ENCODE peak calls at places on chromosomes 6 and 20, in five cellular contexts. A is cardiac fibroblast; B is astrocyte of the spinal cord; N is lower lobe of right lung; X is CD8-positive, alpha-beta T cell. V is an unnamed sample.
A peak's percentile ranks its signal among the peaks of the same experiment; 100 is the strongest.

GRCh38 chr6:130409394-130410095 is 43.7 kb downstream of the TMEM200A start:
- DNase-seq in A (peak; percentile 51), X (no peak), B (no peak), N (no peak), V (no peak)

GRCh38 chr20:23928788-23929187 is 49.2 kb upstream of the CST5 start:
- DNase-seq in N (no peak), X (peak; percentile 66), A (no peak), B (no peak), V (no peak)

GRCh38 chr20:3080939-3081388 is 3.6 kb downstream of the AVP start:
- DNase-seq in X (no peak), A (peak; percentile 73), N (no peak), B (no peak), V (no peak)

GRCh38 chr6:168683621-168684020 is 242.6 kb downstream of the SMOC2 start:
- DNase-seq in A (no peak), B (no peak), X (no peak), N (no peak), V (no peak)

GRCh38 chr6:97468981-97469380 is 186.0 kb upstream of the MMS22L start:
- DNase-seq in N (no peak), A (no peak), X (no peak), B (no peak), V (no peak)

GRCh38 chr6:1686117-1687098 is 76.7 kb downstream of the FOXC1 start:
- DNase-seq in A (peak; percentile 94), X (no peak), N (peak; percentile 62), B (peak; percentile 96), V (peak; percentile 98)

GRCh38 chr6:1901556-1901955 is 291.8 kb downstream of the FOXC1 start:
- DNase-seq in A (no peak), X (no peak), B (peak; percentile 40), N (no peak), V (peak; percentile 54)

GRCh38 chr6:47698342-47698787 is at the start of gene ADGRF4:
- DNase-seq in X (no peak), A (peak; percentile 73), B (peak; percentile 30), N (no peak), V (peak; percentile 99)

GRCh38 chr6:161809991-161810390 is 536.1 kb upstream of the AGPAT4 start:
- DNase-seq in A (no peak), N (no peak), X (no peak), B (no peak), V (no peak)

GRCh38 chr6:30341249-30341648 is 3.7 kb upstream of the RPP21 start:
- DNase-seq in A (no peak), N (no peak), X (no peak), B (no peak), V (no peak)

GRCh38 chr6:14417377-14417776 is 299.8 kb downstream of the CD83 start:
- DNase-seq in X (no peak), N (no peak), A (no peak), B (no peak), V (peak; percentile 81)

GRCh38 chr20:24657211-24657610 is 187.8 kb downstream of the SYNDIG1 start:
- DNase-seq in A (peak; percentile 28), N (no peak), X (no peak), B (peak; percentile 91), V (no peak)

GRCh38 chr6:3402310-3403243 is 54.3 kb downstream of the SLC22A23 start:
- DNase-seq in X (no peak), N (no peak), B (no peak), A (peak; percentile 26), V (peak; percentile 96)

GRCh38 chr6:46170357-46171289 is at the start of gene ENPP5:
- DNase-seq in B (no peak), N (peak; percentile 93), X (peak; percentile 85), A (peak; percentile 32), V (peak; percentile 46)

GRCh38 chr6:170175644-170176620 is 114.9 kb downstream of the DLL1 start:
- DNase-seq in A (no peak), B (no peak), N (no peak), X (peak; percentile 42), V (no peak)

DNA sequence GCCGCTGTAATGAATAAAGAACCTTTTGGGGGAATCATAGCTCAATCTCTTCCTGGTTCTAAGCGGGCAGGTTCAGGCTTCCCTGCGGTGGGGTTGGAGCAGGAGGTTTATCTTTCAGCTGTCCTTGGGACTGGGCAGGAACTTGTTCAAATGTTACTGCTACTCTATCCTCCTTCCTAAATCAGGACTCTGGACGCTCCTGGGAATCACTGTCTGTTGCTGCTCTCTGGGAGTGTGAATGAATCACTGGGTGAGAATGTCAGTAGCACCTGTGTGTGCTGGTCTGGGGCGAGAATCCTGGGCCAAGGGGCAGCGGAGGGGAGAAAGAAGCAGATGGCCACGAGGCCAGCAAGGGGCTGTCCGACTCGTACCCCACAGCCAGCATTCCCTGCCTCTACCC is 65.4 kb upstream of the ZNFX1 start:
- DNase-seq in B (no peak), N (no peak), A (no peak), X (no peak), V (no peak)
- TF ChIP-seq CTCF in B (no peak), N (no peak), A (no peak), X (no peak), V (no peak)

GRCh38 chr20:44217342-44218092 is 6.9 kb upstream of the OSER1 start:
- DNase-seq in N (peak; percentile 79), X (peak; percentile 81), B (peak; percentile 64), A (peak; percentile 81), V (peak; percentile 56)
- TF ChIP-seq CTCF in N (peak; percentile 87), X (peak; percentile 94), B (peak; percentile 96), A (peak; percentile 98), V (peak; percentile 97)

DNA sequence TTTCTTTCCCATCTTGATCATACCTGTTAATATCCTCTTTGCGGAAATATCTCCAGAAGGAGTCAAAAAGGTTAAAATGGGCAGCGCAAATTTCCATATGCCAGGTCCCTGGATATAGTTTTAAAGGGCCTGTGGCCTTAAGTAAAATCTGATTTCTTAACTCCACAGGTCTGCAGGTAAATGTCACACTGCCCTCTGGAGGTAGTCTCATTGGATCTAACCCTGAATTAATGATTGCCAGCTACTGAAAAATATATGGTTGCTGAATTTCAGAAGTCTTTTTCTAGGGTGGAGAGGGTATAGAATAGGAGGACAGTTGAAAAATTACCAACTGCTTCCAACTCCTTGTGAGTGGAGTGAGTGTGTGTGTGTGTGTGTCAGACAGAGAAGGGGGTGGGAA is 8.5 kb downstream of the MOXD1 start:
- DNase-seq in B (no peak), N (no peak), A (peak; percentile 34), X (no peak), V (peak; percentile 47)
- TF ChIP-seq CTCF in B (no peak), N (no peak), A (peak; percentile 38), X (no peak), V (peak; percentile 36)

GRCh38 chr6:75145211-75145610 is 60.6 kb downstream of the COL12A1 start:
- DNase-seq in A (no peak), X (no peak), N (no peak), B (no peak), V (no peak)

GRCh38 chr6:75143186-75143585 is 62.7 kb downstream of the COL12A1 start:
- DNase-seq in B (peak; percentile 88), A (peak; percentile 62), N (no peak), X (no peak), V (no peak)

GRCh38 chr6:75144396-75144795 is 61.5 kb downstream of the COL12A1 start:
- DNase-seq in X (no peak), N (no peak), A (no peak), B (no peak), V (no peak)

GRCh38 chr6:75147512-75147911 is 58.3 kb downstream of the COL12A1 start:
- DNase-seq in B (peak; percentile 72), X (no peak), A (no peak), N (no peak), V (no peak)

DNA sequence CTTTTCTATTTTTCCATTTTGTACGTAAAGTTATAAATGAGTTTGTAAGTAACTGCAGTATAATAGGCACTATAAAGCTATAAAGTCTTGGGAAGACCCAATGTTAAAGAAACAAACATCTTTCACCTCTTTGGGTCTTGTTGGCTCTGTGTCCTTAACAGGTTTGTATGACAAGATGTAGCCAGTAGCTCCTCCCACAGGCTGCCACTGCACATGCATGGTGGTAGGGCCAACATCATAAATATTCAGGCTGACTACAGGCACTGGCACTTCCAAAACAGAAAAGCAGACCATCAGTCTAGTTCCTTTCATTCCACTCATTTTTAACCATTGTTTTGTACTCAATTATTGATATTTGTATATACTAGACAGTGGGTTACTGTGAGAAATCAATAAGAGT is 59.9 kb downstream of the COL12A1 start:
- DNase-seq in N (no peak), A (no peak), B (no peak), X (no peak), V (no peak)
- TF ChIP-seq CTCF in N (no peak), A (no peak), B (no peak), X (no peak), V (no peak)

GRCh38 chr6:137373296-137373695 is 120.9 kb downstream of the OLIG3 start:
- DNase-seq in A (no peak), B (no peak), X (no peak), N (no peak), V (no peak)

GRCh38 chr6:137371634-137372016 is 122.6 kb downstream of the OLIG3 start:
- DNase-seq in A (no peak), B (no peak), X (no peak), N (no peak), V (no peak)

GRCh38 chr6:137372532-137372931 is 121.7 kb downstream of the OLIG3 start:
- DNase-seq in B (no peak), A (no peak), X (no peak), N (no peak), V (no peak)

GRCh38 chr6:137369135-137369534 is 125.1 kb downstream of the OLIG3 start:
- DNase-seq in N (no peak), X (no peak), A (no peak), B (no peak), V (no peak)

GRCh38 chr6:137370871-137371633 is 123.1 kb downstream of the OLIG3 start:
- DNase-seq in N (no peak), B (no peak), X (no peak), A (no peak), V (no peak)
- TF ChIP-seq CTCF in N (no peak), B (no peak), X (no peak), A (no peak), V (peak; percentile 6)

GRCh38 chr6:133630651-133631050 is 258.3 kb upstream of the TCF21 start:
- DNase-seq in B (peak; percentile 54), X (no peak), A (no peak), N (no peak), V (no peak)

GRCh38 chr6:133632906-133633305 is 256.0 kb upstream of the TCF21 start:
- DNase-seq in B (no peak), N (no peak), X (no peak), A (no peak), V (no peak)

GRCh38 chr6:133632206-133632605 is 256.7 kb upstream of the TCF21 start:
- DNase-seq in X (no peak), B (peak; percentile 62), A (peak; percentile 81), N (no peak), V (peak; percentile 52)

GRCh38 chr6:133634474-133634873 is 254.4 kb upstream of the TCF21 start:
- DNase-seq in N (no peak), X (no peak), B (no peak), A (no peak), V (no peak)

DNA sequence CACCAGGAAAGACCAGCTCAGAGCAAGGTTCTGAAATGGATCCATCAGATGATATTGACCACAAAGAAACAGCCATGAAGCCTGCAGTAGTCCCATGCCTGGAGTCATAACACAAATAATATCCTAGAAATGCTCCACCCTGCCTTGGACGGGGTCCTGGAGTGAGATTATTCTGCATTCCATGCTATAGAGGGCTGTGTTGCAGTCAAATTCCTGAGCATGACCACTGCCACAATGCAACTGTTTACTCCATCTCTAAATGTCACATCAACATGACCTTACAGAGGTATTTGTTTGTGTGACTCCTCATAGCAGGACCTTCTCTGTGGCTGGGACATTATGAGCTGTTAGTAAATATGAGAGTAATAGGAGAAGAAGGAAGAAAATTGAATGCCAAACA is 257.5 kb upstream of the TCF21 start:
- DNase-seq in N (no peak), X (no peak), A (peak; percentile 75), B (peak; percentile 51), V (no peak)
- TF ChIP-seq CTCF in N (no peak), X (no peak), A (peak; percentile 24), B (peak; percentile 19), V (no peak)